ENCODE peak calls at places on chromosomes 4 and X, in five cellular contexts. W is hepatocyte, U is GM23338, T is SK-N-SH, M is MM.1S. P is an unnamed sample.

GRCh38 chr4:42709392-42710065 is 52.6 kb upstream of the ATP8A1 start:
- DNase-seq in W (peak), U (no peak), T (no peak), M (peak), P (no peak)

GRCh38 chrX:18354369-18355329 is at the start of gene SCML2:
- DNase-seq in W (peak), U (peak), T (peak), M (peak), P (peak)

GRCh38 chr4:141153751-141154510 is 20.7 kb upstream of the RNF150 start:
- DNase-seq in W (peak), U (peak), T (peak), M (no peak), P (no peak)

GRCh38 chr4:14308229-14308651 is 680.7 kb upstream of the BOD1L1 start:
- DNase-seq in W (no peak), U (no peak), T (no peak), M (no peak), P (no peak)

GRCh38 chrX:23896983-23897382 is 10.8 kb downstream of the APOO start:
- DNase-seq in W (no peak), U (no peak), T (no peak), M (no peak), P (no peak)

GRCh38 chr4:26242451-26242850 is 78.4 kb upstream of the RBPJ start:
- DNase-seq in W (no peak), U (no peak), T (no peak), M (no peak), P (no peak)

GRCh38 chr4:140427104-140427918 is at the start of gene CLGN:
- DNase-seq in W (peak), U (peak), T (peak), M (peak), P (peak)

GRCh38 chr4:103011378-103012025 is 8.0 kb downstream of the SLC9B1 start:
- DNase-seq in W (peak), U (no peak), T (no peak), M (peak), P (no peak)

GRCh38 chr4:8000247-8000646 is 60.6 kb upstream of the AFAP1 start:
- DNase-seq in W (no peak), U (no peak), T (no peak), M (no peak), P (no peak)

GRCh38 chr4:99383833-99384392 is 31.4 kb upstream of the ADH1C start:
- DNase-seq in W (peak), U (no peak), T (no peak), M (no peak), P (no peak)

GRCh38 chr4:24599275-24599674 is 14.9 kb upstream of the DHX15 start:
- DNase-seq in W (no peak), U (no peak), T (no peak), M (no peak), P (no peak)

GRCh38 chrX:37594755-37595382 is 23.4 kb downstream of the LANCL3 start:
- DNase-seq in W (no peak), U (no peak), T (no peak), M (no peak), P (no peak)

GRCh38 chr4:88963817-88964216 is 93.2 kb downstream of the FAM13A start:
- DNase-seq in W (peak), U (peak), T (no peak), M (no peak), P (no peak)

GRCh38 chr4:159778298-159778697 is 675.4 kb downstream of the RAPGEF2 start:
- DNase-seq in W (no peak), U (no peak), T (no peak), M (no peak), P (no peak)

GRCh38 chr4:48905363-48906015 is 1.1 kb downstream of the OCIAD2 start:
- DNase-seq in W (peak), U (peak), T (peak), M (no peak), P (no peak)

GRCh38 chrX:35098419-35098818 is 155.8 kb downstream of the FAM47B start:
- DNase-seq in W (no peak), U (no peak), T (no peak), M (no peak), P (no peak)

GRCh38 chrX:87728459-87728858 is 210.9 kb downstream of the KLHL4 start:
- DNase-seq in W (no peak), U (no peak), T (no peak), M (no peak), P (no peak)

GRCh38 chrX:538311-538710 is 92.3 kb upstream of the SHOX start:
- DNase-seq in W (no peak), U (no peak), T (no peak), M (no peak), P (no peak)

GRCh38 chr4:109410776-109411175 is 22.8 kb upstream of the SEC24B start:
- DNase-seq in W (no peak), U (peak), T (no peak), M (no peak), P (no peak)

GRCh38 chrX:51148848-51149247 is 183.8 kb upstream of the NUDT10 start:
- DNase-seq in W (peak), U (peak), T (no peak), M (no peak), P (peak)
- TF ChIP-seq EZH2phosphoT487 in W (no peak), U (no peak), T (no peak), M (no peak), P (no peak)

DNA sequence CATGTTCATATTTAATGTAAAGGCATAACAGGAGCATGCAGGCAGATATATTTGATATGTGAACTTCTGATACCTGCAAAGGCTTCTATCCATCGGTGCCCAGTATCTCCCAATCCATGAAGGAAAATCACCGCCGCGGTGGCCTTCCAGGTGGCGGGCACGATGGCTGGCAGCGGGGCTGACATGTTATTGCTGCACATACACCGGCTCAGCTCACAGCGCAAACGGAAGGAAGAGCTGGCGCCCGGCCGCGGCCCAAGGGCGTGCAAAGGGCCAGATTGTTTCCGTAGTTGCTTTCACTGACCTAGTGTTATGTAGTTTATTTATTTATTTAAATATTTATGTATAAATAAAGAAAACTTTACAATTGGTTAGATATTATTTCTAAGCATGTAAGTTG is 322.7 kb upstream of the PITX2 start:
- DNase-seq in W (no peak), U (no peak), T (no peak), M (no peak), P (no peak)
- H3K27ac ChIP-seq in W (no peak), U (no peak), T (no peak), M (no peak), P (no peak)

DNA sequence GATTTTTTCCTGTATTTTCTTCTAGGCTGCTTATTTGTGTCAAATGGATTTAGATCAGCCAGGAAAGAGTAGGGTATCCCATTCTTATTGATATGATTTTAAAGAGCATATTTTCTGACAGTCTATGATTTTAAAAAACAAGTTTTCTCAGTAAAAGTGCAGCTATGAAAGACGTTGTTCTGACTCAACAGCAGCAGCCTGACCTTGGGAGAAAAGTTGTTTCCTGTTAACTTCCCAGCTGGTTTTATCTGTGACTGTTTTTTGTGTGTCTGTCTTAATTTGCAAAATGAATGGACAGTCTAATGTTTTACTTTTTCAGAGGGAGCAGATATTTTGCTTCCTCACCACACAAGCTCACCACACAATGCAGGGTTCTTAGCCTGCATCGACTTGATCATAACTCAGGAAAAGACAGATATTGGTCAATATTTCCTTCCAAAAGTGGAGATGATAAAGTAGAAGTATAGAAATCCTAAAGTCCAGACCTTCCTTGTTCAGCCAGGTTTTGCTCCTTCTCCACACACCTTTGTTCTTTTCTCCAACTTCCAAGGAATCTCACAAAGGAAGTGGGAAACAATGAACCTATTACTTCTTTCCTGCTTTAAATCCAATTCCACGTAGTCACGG is 689 bp upstream of the MTHFD2L start:
- DNase-seq in W (no peak), U (no peak), T (no peak), M (no peak), P (no peak)
- TF ChIP-seq EZH2phosphoT487 in W (no peak), U (no peak), T (no peak), M (no peak), P (no peak)

DNA sequence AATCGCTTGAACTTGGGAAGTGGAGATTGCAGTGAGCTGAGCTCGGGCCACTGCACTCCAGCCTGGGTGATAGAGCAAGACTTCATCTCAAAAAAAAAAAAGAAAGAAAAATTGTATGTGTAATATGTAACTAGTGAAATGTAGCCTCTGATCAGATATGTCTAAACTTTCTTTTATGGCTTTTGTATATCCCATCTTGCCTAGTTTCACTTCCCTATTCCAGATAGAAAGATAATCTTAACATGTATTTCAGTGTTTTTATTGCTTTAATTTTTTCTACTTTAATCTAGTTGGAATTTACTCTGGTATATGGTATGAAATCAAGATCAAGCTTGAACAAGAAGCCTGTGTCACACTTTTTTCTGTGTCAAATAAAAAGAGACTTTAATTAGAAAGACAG is 1.9 kb upstream of the ZNF41 start:
- DNase-seq in W (no peak), U (no peak), T (no peak), M (no peak), P (peak)
- H3K27ac ChIP-seq in W (peak), U (no peak), T (no peak), M (no peak), P (peak)

GRCh38 chr4:16852168-16852567 is 46.3 kb downstream of the LDB2 start:
- DNase-seq in W (no peak), U (no peak), T (no peak), M (no peak), P (no peak)
- TF ChIP-seq EZH2phosphoT487 in W (no peak), U (no peak), T (no peak), M (no peak), P (no peak)

P was measured in OCI-LY7.